ENCODE peak calls at places on chromosome 9, in seven cellular contexts. P, E, W, F, O, J and I are unnamed samples.

GRCh38 chr9:123135458-123135857 is 102.0 kb downstream of the GPR21 start:
- DNase-seq in F (peak; percentile 69), J (no peak), P (no peak), O (no peak), E (no peak), W (no peak), I (peak; percentile 40)

GRCh38 chr9:114108016-114108833 is 9.1 kb upstream of the KIF12 start:
- DNase-seq in E (peak; percentile 52), O (peak; percentile 84), F (peak; percentile 51), W (peak; percentile 70), J (peak; percentile 87), P (peak; percentile 92), I (peak; percentile 45)

GRCh38 chr9:89038354-89039091 is 47.3 kb downstream of the S1PR3 start:
- DNase-seq in P (no peak), J (no peak), F (no peak), E (no peak), W (peak; percentile 78), O (peak; percentile 97), I (no peak)

GRCh38 chr9:90309809-90310522 is 332.7 kb downstream of the DIRAS2 start:
- DNase-seq in W (no peak), F (no peak), O (no peak), E (no peak), P (no peak), J (peak; percentile 15), I (no peak)

GRCh38 chr9:4177970-4178758 is 121.7 kb downstream of the GLIS3 start:
- DNase-seq in W (no peak), E (no peak), J (no peak), O (no peak), F (no peak), P (no peak), I (no peak)

GRCh38 chr9:133064241-133065069 is 2.7 kb downstream of the CEL start:
- DNase-seq in J (no peak), F (no peak), P (no peak), O (no peak), E (no peak), W (no peak), I (no peak)

GRCh38 chr9:132288371-132288770 is 66.4 kb downstream of the SETX start:
- DNase-seq in O (peak; percentile 67), P (no peak), F (no peak), J (no peak), E (no peak), W (peak; percentile 9), I (no peak)

GRCh38 chr9:10704720-10705119 is 91.9 kb upstream of the PTPRD start:
- DNase-seq in F (no peak), J (no peak), P (no peak), W (no peak), O (no peak), E (no peak), I (no peak)

GRCh38 chr9:115296831-115297565 is 179.0 kb upstream of the TNC start:
- DNase-seq in O (peak; percentile 17), P (peak; percentile 45), W (no peak), J (no peak), F (no peak), E (no peak), I (no peak)

GRCh38 chr9:3441197-3441816 is 84.5 kb downstream of the RFX3 start:
- DNase-seq in J (peak; percentile 85), P (peak; percentile 42), O (peak; percentile 75), E (peak; percentile 51), W (peak; percentile 45), F (peak; percentile 74), I (peak; percentile 73)

GRCh38 chr9:68762570-68762969 is 57.5 kb downstream of the PIP5K1B start:
- DNase-seq in P (no peak), O (no peak), F (no peak), W (no peak), J (no peak), E (no peak), I (no peak)

GRCh38 chr9:134694714-134695113 is 53.1 kb downstream of the COL5A1 start:
- DNase-seq in J (no peak), P (no peak), F (no peak), W (no peak), E (no peak), O (no peak), I (no peak)

GRCh38 chr9:110744753-110745522 is 76.3 kb downstream of the MUSK start:
- DNase-seq in J (no peak), F (no peak), E (peak; percentile 96), P (no peak), O (peak; percentile 97), W (peak; percentile 92), I (no peak)

GRCh38 chr9:116087246-116087645 is 66.3 kb upstream of the PAPPA start:
- DNase-seq in O (peak; percentile 86), P (no peak), E (no peak), F (no peak), W (peak; percentile 78), J (no peak), I (no peak)

GRCh38 chr9:138098116-138098907 is 220.7 kb downstream of the CACNA1B start:
- DNase-seq in P (peak; percentile 10), E (no peak), W (no peak), O (no peak), J (no peak), F (no peak), I (no peak)

GRCh38 chr9:94534901-94535300 is 20.0 kb upstream of the PCAT7 start:
- DNase-seq in P (no peak), O (peak; percentile 4), F (no peak), W (no peak), J (no peak), E (no peak), I (no peak)

GRCh38 chr9:127121628-127122175 is 733 bp downstream of the ANGPTL2 start:
- DNase-seq in P (peak; percentile 46), O (peak; percentile 78), J (no peak), W (no peak), E (no peak), F (no peak), I (no peak)

GRCh38 chr9:9246726-9247125 is 1366.1 kb downstream of the PTPRD start:
- DNase-seq in E (no peak), P (no peak), W (no peak), O (no peak), J (no peak), F (no peak), I (no peak)

GRCh38 chr9:86308687-86309086 is 26.3 kb upstream of the ISCA1 start:
- DNase-seq in P (no peak), F (no peak), J (no peak), W (no peak), E (no peak), O (no peak), I (no peak)

GRCh38 chr9:124778575-124779367 is 1.8 kb downstream of the OLFML2A start:
- DNase-seq in P (no peak), E (no peak), W (no peak), F (no peak), J (peak; percentile 15), O (peak; percentile 43), I (no peak)

GRCh38 chr9:112558476-112558875 is 71.8 kb downstream of the KIAA1958 start:
- DNase-seq in E (no peak), F (no peak), W (peak; percentile 35), P (no peak), O (peak; percentile 87), J (no peak), I (no peak)
- H3K79me2 ChIP-seq in E (no peaks in the 10 kb centered on the region), F (no peaks in the 10 kb centered on the region), W (no peaks in the 10 kb centered on the region), P (no peaks in the 10 kb centered on the region), O (peaks cover 46% of the 10 kb centered on the region), J (peaks cover 98% of the 10 kb centered on the region), I (no peaks in the 10 kb centered on the region)

DNA sequence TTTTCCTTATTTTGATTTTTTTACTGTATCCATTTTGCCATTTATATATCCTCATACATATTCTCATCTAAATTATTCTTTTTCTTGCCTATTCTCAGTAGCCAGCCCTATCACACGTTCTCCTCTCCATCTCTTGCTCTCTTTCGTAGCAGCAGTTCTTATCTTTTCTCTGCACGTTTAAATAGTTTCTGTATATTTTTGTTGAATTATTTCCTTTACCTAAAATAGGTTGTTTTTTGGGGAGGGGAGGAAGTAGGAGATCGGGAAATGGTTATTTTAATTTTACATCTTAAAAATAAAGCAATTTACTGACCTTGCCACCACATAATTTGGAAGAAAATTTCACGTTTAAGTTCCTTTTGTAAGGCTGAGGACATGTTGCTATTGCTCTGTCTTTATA is 140.5 kb downstream of the GNAQ start:
- DNase-seq in P (no peak), W (no peak), F (no peak), E (no peak), J (no peak), O (no peak), I (no peak)
- H3K79me2 ChIP-seq in P (no peaks in the 10 kb centered on the region), W (peaks cover 12% of the 10 kb centered on the region), F (no peaks in the 10 kb centered on the region), E (no peaks in the 10 kb centered on the region), J (no peaks in the 10 kb centered on the region), O (peaks cover 16% of the 10 kb centered on the region), I (no peaks in the 10 kb centered on the region)

DNA sequence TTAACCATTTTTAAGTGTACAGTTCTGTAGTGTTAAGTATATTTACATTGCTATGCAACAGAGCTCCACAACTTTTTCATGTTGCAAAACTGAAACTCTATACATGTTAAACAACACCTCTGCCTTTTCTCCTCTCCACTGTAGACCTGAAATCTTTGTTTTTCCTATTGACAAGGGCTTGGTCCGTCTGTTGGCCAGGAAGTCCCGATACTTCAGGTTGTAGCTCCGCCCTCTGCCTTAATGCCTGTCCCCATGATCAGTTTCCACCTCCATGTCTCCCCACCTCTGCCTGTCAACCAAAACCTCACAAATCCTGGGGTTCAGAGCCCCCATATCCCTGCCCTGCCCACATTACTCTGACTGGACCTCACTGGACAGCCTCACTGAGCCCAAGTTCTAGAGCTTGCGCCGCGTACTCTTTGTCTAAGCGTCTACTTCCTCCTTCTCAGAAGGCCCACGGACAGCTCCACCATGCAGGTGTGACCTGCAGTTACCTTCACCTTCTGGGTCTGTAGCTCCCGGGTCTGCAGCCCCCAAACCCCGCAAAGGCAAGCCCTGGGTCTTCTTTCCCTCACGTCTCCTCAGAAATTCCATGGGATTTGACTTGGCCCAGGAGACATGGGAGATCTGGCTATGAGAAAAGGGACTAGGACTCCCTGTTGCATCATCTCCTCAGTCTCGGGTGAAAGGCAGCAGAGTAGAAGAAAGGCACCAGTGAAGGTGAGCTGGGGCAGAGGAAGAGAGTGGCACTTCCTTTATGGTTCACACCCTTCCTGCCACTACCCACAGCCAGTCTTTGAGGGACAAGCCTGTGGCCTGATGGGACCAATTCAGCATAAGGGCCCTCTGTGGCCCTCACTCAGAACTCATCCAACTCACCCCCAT is 8.0 kb downstream of the GLIPR2 start:
- DNase-seq in E (no peak), J (peak; percentile 19), P (no peak), F (no peak), O (no peak), W (no peak), I (peak; percentile 39)
- H3K79me2 ChIP-seq in E (no peaks in the 10 kb centered on the region), J (no peaks in the 10 kb centered on the region), P (no peaks in the 10 kb centered on the region), F (no peaks in the 10 kb centered on the region), O (peaks cover 26% of the 10 kb centered on the region), W (no peaks in the 10 kb centered on the region), I (peaks cover 18% of the 10 kb centered on the region)

GRCh38 chr9:136410500-136411287 is at the start of the genes ENTR1 and PMPCA:
- DNase-seq in J (peak; percentile 98), W (peak; percentile 86), O (peak; percentile 95), P (peak; percentile 87), E (peak; percentile 67), F (peak; percentile 93), I (peak; percentile 94)

GRCh38 chr9:136409557-136410455 is 608 bp downstream of the ENTR1 start:
- DNase-seq in F (peak; percentile 61), E (no peak), P (no peak), W (peak; percentile 53), J (peak; percentile 74), O (peak; percentile 78), I (peak; percentile 39)

GRCh38 chr9:136407911-136408310 is 2.5 kb downstream of the ENTR1 start:
- DNase-seq in E (no peak), O (no peak), W (no peak), P (no peak), F (no peak), J (no peak), I (no peak)

GRCh38 chr9:136412912-136413420 is 2.5 kb downstream of the PMPCA start:
- DNase-seq in W (no peak), O (peak; percentile 33), E (no peak), J (no peak), F (no peak), P (no peak), I (no peak)

GRCh38 chr9:136411358-136411757 is 900 bp downstream of the PMPCA start:
- DNase-seq in W (peak; percentile 2), E (no peak), J (no peak), O (peak; percentile 42), P (no peak), F (no peak), I (no peak)
- H3K79me2 ChIP-seq in W (peaks cover 68% of the 10 kb centered on the region), E (peaks cover 86% of the 10 kb centered on the region), J (peaks cover 59% of the 10 kb centered on the region), O (peaks cover 75% of the 10 kb centered on the region), P (peaks cover 16% of the 10 kb centered on the region), F (peaks cover 49% of the 10 kb centered on the region), I (peaks cover 62% of the 10 kb centered on the region)